ENCODE peak calls at places on chromosome 10, in four cellular contexts. One of them, this sample, is unnamed.

GRCh38 chr10:10160821-10161312 is 856.8 kb upstream of the CELF2 start:
- DNase-seq in H9: no peak
- DNase-seq in K562: no peak
- DNase-seq in smooth muscle cell of the brain vasculature: no peak
- DNase-seq in this sample: no peak

GRCh38 chr10:100697070-100697469 is 48.3 kb upstream of the PAX2 start:
- DNase-seq in H9: no peak
- DNase-seq in smooth muscle cell of the brain vasculature: no peak
- DNase-seq in K562: no peak
- DNase-seq in this sample: no peak

GRCh38 chr10:17387861-17388503 is 66.4 kb downstream of the ST8SIA6 start:
- DNase-seq in K562: no peak
- DNase-seq in smooth muscle cell of the brain vasculature: peak
- DNase-seq in H9: no peak
- DNase-seq in this sample: no peak

GRCh38 chr10:121262774-121263406 is 335.4 kb downstream of the FGFR2 start:
- DNase-seq in K562: no peak
- DNase-seq in smooth muscle cell of the brain vasculature: no peak
- DNase-seq in H9: no peak
- DNase-seq in this sample: no peak

GRCh38 chr10:43336061-43336460 is 35.4 kb upstream of the FXYD4 start:
- DNase-seq in H9: no peak
- DNase-seq in smooth muscle cell of the brain vasculature: no peak
- DNase-seq in K562: no peak
- DNase-seq in this sample: no peak

GRCh38 chr10:5292196-5292735 is 72.5 kb upstream of the UCN3 start:
- DNase-seq in K562: no peak
- DNase-seq in H9: no peak
- DNase-seq in smooth muscle cell of the brain vasculature: no peak
- DNase-seq in this sample: no peak

GRCh38 chr10:129605986-129606518 is 139.0 kb downstream of the MGMT start:
- DNase-seq in smooth muscle cell of the brain vasculature: no peak
- DNase-seq in H9: no peak
- DNase-seq in K562: no peak
- DNase-seq in this sample: no peak

GRCh38 chr10:75234683-75235374 is 928 bp downstream of the COMTD1 start:
- DNase-seq in H9: peak
- DNase-seq in K562: peak
- DNase-seq in smooth muscle cell of the brain vasculature: no peak
- DNase-seq in this sample: no peak

GRCh38 chr10:16965740-16966447 is 148.7 kb upstream of the RSU1 start:
- DNase-seq in smooth muscle cell of the brain vasculature: peak
- DNase-seq in K562: no peak
- DNase-seq in H9: peak
- DNase-seq in this sample: no peak

GRCh38 chr10:89574348-89574747 is 39.0 kb upstream of the SLC16A12 start:
- DNase-seq in H9: no peak
- DNase-seq in smooth muscle cell of the brain vasculature: no peak
- DNase-seq in K562: no peak
- DNase-seq in this sample: no peak

GRCh38 chr10:110420401-110421193 is 77.1 kb upstream of the DUSP5 start:
- DNase-seq in smooth muscle cell of the brain vasculature: no peak
- DNase-seq in H9: no peak
- DNase-seq in K562: no peak
- DNase-seq in this sample: no peak

GRCh38 chr10:104297697-104298660 is 29.0 kb downstream of the GSTO2 start:
- DNase-seq in K562: peak
- DNase-seq in H9: peak
- DNase-seq in smooth muscle cell of the brain vasculature: peak
- DNase-seq in this sample: no peak

GRCh38 chr10:81730901-81731300 is 144.1 kb upstream of the NRG3 start:
- DNase-seq in H9: no peak
- DNase-seq in K562: no peak
- DNase-seq in smooth muscle cell of the brain vasculature: no peak
- DNase-seq in this sample: no peak

GRCh38 chr10:132638130-132638515 is 100.5 kb downstream of the INPP5A start:
- DNase-seq in smooth muscle cell of the brain vasculature: no peak
- DNase-seq in H9: no peak
- DNase-seq in K562: no peak
- DNase-seq in this sample: no peak

GRCh38 chr10:30980951-30981616 is 50.6 kb downstream of the ZNF438 start:
- DNase-seq in H9: no peak
- DNase-seq in smooth muscle cell of the brain vasculature: no peak
- DNase-seq in K562: no peak
- DNase-seq in this sample: no peak

GRCh38 chr10:44968101-44968886 is 8.7 kb downstream of the RASSF4 start:
- DNase-seq in H9: no peak
- DNase-seq in smooth muscle cell of the brain vasculature: no peak
- DNase-seq in K562: no peak
- DNase-seq in this sample: no peak

GRCh38 chr10:73968101-73968515 is 29.8 kb upstream of the VCL start:
- DNase-seq in H9: no peak
- DNase-seq in smooth muscle cell of the brain vasculature: peak
- DNase-seq in K562: no peak
- DNase-seq in this sample: no peak

GRCh38 chr10:31129261-31129660 is 97.6 kb upstream of the ZNF438 start:
- DNase-seq in smooth muscle cell of the brain vasculature: peak
- DNase-seq in H9: peak
- DNase-seq in K562: no peak
- DNase-seq in this sample: no peak

GRCh38 chr10:17533731-17534130 is 79.3 kb upstream of the ST8SIA6 start:
- DNase-seq in smooth muscle cell of the brain vasculature: no peak
- DNase-seq in H9: no peak
- DNase-seq in K562: no peak
- DNase-seq in this sample: no peak

GRCh38 chr10:71471957-71472365 is 75.2 kb downstream of the CDH23 start:
- DNase-seq in K562: no peak
- DNase-seq in smooth muscle cell of the brain vasculature: no peak
- DNase-seq in H9: no peak
- DNase-seq in this sample: no peak

GRCh38 chr10:101843032-101843991 is at the start of gene KCNIP2:
- DNase-seq in H9: peak
- DNase-seq in smooth muscle cell of the brain vasculature: no peak
- DNase-seq in K562: peak
- DNase-seq in this sample: no peak

GRCh38 chr10:103395754-103396066 is 565 bp downstream of the ATP5MK start:
- DNase-seq in K562: no peak
- DNase-seq in H9: no peak
- DNase-seq in smooth muscle cell of the brain vasculature: no peak
- DNase-seq in this sample: no peak

GRCh38 chr10:111297351-111297848 is 220.6 kb downstream of the ADRA2A start:
- DNase-seq in smooth muscle cell of the brain vasculature: no peak
- DNase-seq in K562: no peak
- DNase-seq in H9: no peak
- DNase-seq in this sample: no peak

GRCh38 chr10:97319671-97320479 is 804 bp downstream of the FRAT1 start:
- DNase-seq in K562: peak
- DNase-seq in smooth muscle cell of the brain vasculature: no peak
- DNase-seq in H9: peak
- DNase-seq in this sample: no peak

GRCh38 chr10:75180592-75180991 is 30.0 kb upstream of the VDAC2 start:
- DNase-seq in K562: no peak
- DNase-seq in H9: no peak
- DNase-seq in smooth muscle cell of the brain vasculature: no peak
- DNase-seq in this sample: no peak

GRCh38 chr10:21993360-21994001 is 10.0 kb downstream of the DNAJC1 start:
- DNase-seq in K562: no peak
- DNase-seq in H9: no peak
- DNase-seq in smooth muscle cell of the brain vasculature: no peak
- DNase-seq in this sample: no peak

GRCh38 chr10:124020871-124021823 is 72.3 kb downstream of the CHST15 start:
- DNase-seq in smooth muscle cell of the brain vasculature: no peak
- DNase-seq in K562: no peak
- DNase-seq in H9: peak
- DNase-seq in this sample: no peak

GRCh38 chr10:13808556-13809391 is 222.0 kb downstream of the PRPF18 start:
- DNase-seq in H9: no peak
- DNase-seq in smooth muscle cell of the brain vasculature: no peak
- DNase-seq in K562: no peak
- DNase-seq in this sample: no peak

GRCh38 chr10:115572740-115573455 is 479.7 kb downstream of the ATRNL1 start:
- DNase-seq in K562: no peak
- DNase-seq in H9: peak
- DNase-seq in smooth muscle cell of the brain vasculature: no peak
- DNase-seq in this sample: no peak

GRCh38 chr10:34127676-34128075 is 687.4 kb downstream of the PARD3 start:
- DNase-seq in K562: no peak
- DNase-seq in smooth muscle cell of the brain vasculature: no peak
- DNase-seq in H9: no peak
- DNase-seq in this sample: no peak

GRCh38 chr10:125193306-125193877 is 33.0 kb upstream of the CTBP2 start:
- DNase-seq in K562: peak
- DNase-seq in smooth muscle cell of the brain vasculature: no peak
- DNase-seq in H9: peak
- DNase-seq in this sample: no peak

GRCh38 chr10:91250341-91250740 is 29.9 kb downstream of the PCGF5 start:
- DNase-seq in K562: no peak
- DNase-seq in H9: no peak
- DNase-seq in smooth muscle cell of the brain vasculature: no peak
- DNase-seq in this sample: no peak

GRCh38 chr10:33559105-33559504 is 224.6 kb upstream of the NRP1 start:
- DNase-seq in K562: no peak
- DNase-seq in H9: no peak
- DNase-seq in smooth muscle cell of the brain vasculature: no peak
- DNase-seq in this sample: no peak

GRCh38 chr10:44056206-44056605 is 328.7 kb downstream of the CXCL12 start:
- DNase-seq in H9: no peak
- DNase-seq in smooth muscle cell of the brain vasculature: no peak
- DNase-seq in K562: no peak
- DNase-seq in this sample: no peak

GRCh38 chr10:64648915-64649314 is 1127.7 kb downstream of the REEP3 start:
- DNase-seq in H9: peak
- DNase-seq in smooth muscle cell of the brain vasculature: no peak
- DNase-seq in K562: no peak
- DNase-seq in this sample: no peak